ENCODE peak calls at places on chromosomes 12 and 14, in six cellular contexts. V is K562, A is H1, S is SK-N-SH, L is breast epithelium, R is GM23338. E is an unnamed sample.

GRCh38 chr12:38905480-38906351 is at the start of gene CPNE8:
- DNase-seq in V (peak), A (no peak), S (peak), L (peak), R (peak), E (peak)

GRCh38 chr14:72916174-72916573 is 10.1 kb upstream of the DCAF4 start:
- DNase-seq in V (no peak), A (no peak), S (no peak), L (no peak), R (no peak), E (no peak)

GRCh38 chr14:100313464-100314230 is 7.4 kb upstream of the SLC25A29 start:
- DNase-seq in V (no peak), A (no peak), S (no peak), L (no peak), R (no peak), E (no peak)

GRCh38 chr14:54691525-54692260 is 124.8 kb downstream of the SAMD4A start:
- DNase-seq in V (peak), A (peak), S (peak), L (peak), R (peak), E (peak)

GRCh38 chr12:65881965-65882413 is 57.7 kb downstream of the HMGA2 start:
- DNase-seq in V (no peak), A (no peak), S (no peak), L (peak), R (peak), E (peak)

GRCh38 chr12:69648476-69648875 is 37.8 kb upstream of the LRRC10 start:
- DNase-seq in V (no peak), A (no peak), S (no peak), L (no peak), R (no peak), E (no peak)

GRCh38 chr12:128365032-128365431 is 98.1 kb downstream of the TMEM132C start:
- DNase-seq in V (no peak), A (no peak), S (no peak), L (no peak), R (no peak), E (no peak)

GRCh38 chr14:69152181-69152943 is 557 bp downstream of the DCAF5 start:
- DNase-seq in V (peak), A (peak), S (peak), L (no peak), R (peak), E (no peak)

GRCh38 chr12:57621497-57622292 is 10.5 kb downstream of the ARHGEF25 start:
- DNase-seq in V (peak), A (peak), S (peak), L (no peak), R (peak), E (peak)

GRCh38 chr12:93441111-93441616 is 583 bp downstream of the UBE2N start:
- DNase-seq in V (no peak), A (no peak), S (peak), L (no peak), R (peak), E (peak)

GRCh38 chr12:47744005-47744651 is 14.6 kb downstream of the RAPGEF3 start:
- DNase-seq in V (peak), A (peak), S (peak), L (peak), R (peak), E (peak)

GRCh38 chr12:58310828-58311273 is 369.5 kb downstream of the ATP23 start:
- DNase-seq in V (peak), A (no peak), S (no peak), L (no peak), R (no peak), E (no peak)

GRCh38 chr12:58105225-58106119 is 164.1 kb downstream of the ATP23 start:
- DNase-seq in V (no peak), A (no peak), S (no peak), L (no peak), R (peak), E (no peak)

GRCh38 chr14:51462182-51462581 is 189.5 kb upstream of the FRMD6 start:
- DNase-seq in V (no peak), A (no peak), S (no peak), L (no peak), R (no peak), E (no peak)

GRCh38 chr14:27318769-27319280 is 721.0 kb upstream of the NOVA1 start:
- DNase-seq in V (no peak), A (no peak), S (no peak), L (no peak), R (no peak), E (no peak)
- TF ChIP-seq POLR2AphosphoS5 in V (no peak), A (no peak), S (no peak), L (no peak), R (no peak), E (no peak)

GRCh38 chr14:30553311-30553989 is 5.5 kb upstream of the G2E3 start:
- DNase-seq in V (no peak), A (no peak), S (no peak), L (no peak), R (no peak), E (no peak)

GRCh38 chr14:30550335-30550734 is 8.6 kb upstream of the G2E3 start:
- DNase-seq in V (no peak), A (no peak), S (no peak), L (no peak), R (no peak), E (no peak)

GRCh38 chr14:30547388-30548048 is 11.4 kb upstream of the G2E3 start:
- DNase-seq in V (no peak), A (no peak), S (no peak), L (no peak), R (no peak), E (no peak)

DNA sequence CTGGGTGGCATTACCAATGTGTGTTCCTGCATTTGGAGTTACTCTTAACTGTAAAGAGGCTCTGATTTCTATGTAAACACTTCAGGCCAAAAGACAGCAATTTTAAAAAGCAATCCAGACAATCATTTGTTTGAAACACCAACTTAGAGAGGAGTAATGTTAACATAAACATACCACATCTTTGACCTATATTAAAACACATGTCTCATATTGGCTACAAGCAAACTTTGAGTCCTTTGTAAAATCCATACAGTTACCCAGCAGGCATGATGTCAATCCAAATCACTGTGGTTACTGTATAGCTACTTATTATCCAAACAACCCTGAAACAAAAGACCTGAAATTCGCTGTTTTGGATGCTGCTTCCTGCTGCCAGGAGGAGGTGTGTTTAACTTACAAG is 7.5 kb upstream of the G2E3 start:
- DNase-seq in V (no peak), A (no peak), S (no peak), L (no peak), R (no peak), E (no peak)
- TF ChIP-seq POLR2AphosphoS5 in V (no peak), A (no peak), S (no peak), L (no peak), R (no peak), E (no peak)

GRCh38 chr12:15563683-15564082 is 225.5 kb downstream of the EPS8 start:
- DNase-seq in V (no peak), A (no peak), S (no peak), L (no peak), R (no peak), E (no peak)
- TF ChIP-seq POLR2AphosphoS5 in V (no peak), A (no peak), S (no peak), L (no peak), R (no peak), E (no peak)

GRCh38 chr12:268483-268840 is 5.8 kb upstream of the SLC6A13 start:
- DNase-seq in V (no peak), A (no peak), S (no peak), L (no peak), R (no peak), E (no peak)

GRCh38 chr12:272942-273906 is 10.6 kb upstream of the SLC6A13 start:
- DNase-seq in V (no peak), A (no peak), S (no peak), L (no peak), R (no peak), E (no peak)

GRCh38 chr12:267581-268482 is 5.2 kb upstream of the SLC6A13 start:
- DNase-seq in V (no peak), A (no peak), S (no peak), L (no peak), R (no peak), E (no peak)

GRCh38 chr12:271165-271564 is 8.5 kb upstream of the SLC6A13 start:
- DNase-seq in V (no peak), A (no peak), S (no peak), L (no peak), R (no peak), E (no peak)

GRCh38 chr12:269216-269615 is 6.6 kb upstream of the SLC6A13 start:
- DNase-seq in V (no peak), A (no peak), S (no peak), L (no peak), R (no peak), E (no peak)
- TF ChIP-seq POLR2AphosphoS5 in V (no peak), A (no peak), S (no peak), L (no peak), R (no peak), E (no peak)

GRCh38 chr12:15208140-15208539 is 13.1 kb downstream of the RERG start:
- DNase-seq in V (no peak), A (no peak), S (no peak), L (no peak), R (peak), E (no peak)

GRCh38 chr12:15206831-15207394 is 14.3 kb downstream of the RERG start:
- DNase-seq in V (no peak), A (no peak), S (no peak), L (no peak), R (peak), E (no peak)

GRCh38 chr12:15206338-15206737 is 14.9 kb downstream of the RERG start:
- DNase-seq in V (no peak), A (no peak), S (no peak), L (no peak), R (peak), E (no peak)

GRCh38 chr12:15208871-15209656 is 12.2 kb downstream of the RERG start:
- DNase-seq in V (no peak), A (no peak), S (no peak), L (no peak), R (no peak), E (no peak)

GRCh38 chr12:15205341-15206010 is 15.7 kb downstream of the RERG start:
- DNase-seq in V (no peak), A (no peak), S (no peak), L (no peak), R (no peak), E (no peak)
- TF ChIP-seq POLR2AphosphoS5 in V (no peak), A (no peak), S (no peak), L (peak), R (no peak), E (no peak)

DNA sequence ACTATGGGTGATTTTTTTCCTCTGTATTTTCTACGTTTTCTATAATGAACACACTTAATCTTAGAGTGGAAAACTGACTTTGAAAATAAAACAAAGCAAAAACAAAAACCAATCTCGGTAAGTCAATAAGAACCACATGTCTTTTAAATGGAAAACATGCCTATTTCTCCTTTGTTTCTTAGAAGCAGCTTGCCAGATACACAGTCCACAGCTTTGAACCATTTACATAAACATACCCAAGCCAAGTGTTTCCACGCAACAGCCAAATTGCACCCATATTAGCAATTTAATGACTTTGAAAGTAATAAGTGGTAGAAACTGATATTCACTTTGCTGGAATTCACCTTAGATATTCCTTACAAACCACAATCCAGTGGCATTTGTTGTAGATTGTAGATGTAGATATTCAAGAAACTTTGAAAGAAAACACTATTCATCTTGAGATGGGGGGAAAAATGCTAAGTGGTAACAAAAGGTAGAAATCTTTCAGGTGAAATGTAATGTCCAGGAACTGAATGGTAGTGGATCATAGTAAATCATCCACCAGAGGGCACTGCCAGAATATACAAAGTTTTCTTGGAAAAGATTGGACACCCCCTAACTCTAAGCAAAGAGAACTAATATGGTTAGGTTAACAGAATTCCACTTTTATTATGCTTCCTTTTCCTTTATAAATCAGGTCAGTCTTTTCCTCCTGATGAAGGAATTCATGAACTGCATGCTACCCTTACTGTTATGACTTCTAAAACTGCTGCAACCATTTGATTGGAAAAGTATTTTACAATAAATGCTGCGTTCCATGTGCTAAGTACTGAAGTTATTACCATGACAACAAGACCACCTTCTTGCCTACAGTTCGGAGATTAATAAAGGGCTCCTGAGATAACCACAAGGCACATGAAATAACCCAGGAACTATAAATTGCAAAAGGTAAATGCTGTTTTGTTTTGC is 69.8 kb downstream of the RERG start:
- DNase-seq in V (no peak), A (no peak), S (peak), L (no peak), R (peak), E (no peak)
- TF ChIP-seq POLR2AphosphoS5 in V (no peak), A (no peak), S (no peak), L (no peak), R (no peak), E (no peak)

E was measured in stomach.